ENCODE peak calls at places on chromosome 4, in seven cellular contexts. U is fibroblast of mammary gland; W is SK-N-SH; X is psoas muscle; H is myocyte; A is NCI-H2029; B is stimulated activated CD4-positive, alpha-beta T cell treated with anti-CD3 and anti-CD28 coated beads, Interleukin-4, amount 100 ng/mL, for 48 hours. Q is an unnamed sample.

GRCh38 chr4:173538903-173539445 is 8.9 kb upstream of the HAND2 start:
- DNase-seq in U (peak; percentile 12), W (no peak), X (no peak), H (no peak), A (no peak), B (no peak), Q (no peak)

GRCh38 chr4:93394488-93395185 is 433.9 kb upstream of the ATOH1 start:
- DNase-seq in U (peak; percentile 45), W (no peak), X (no peak), H (no peak), A (no peak), B (no peak), Q (no peak)

GRCh38 chr4:102783006-102783405 is 22.2 kb upstream of the MANBA start:
- DNase-seq in U (peak; percentile 41), W (no peak), X (no peak), H (no peak), A (no peak), B (no peak), Q (no peak)

GRCh38 chr4:46922205-46922604 is 13.2 kb upstream of the COX7B2 start:
- DNase-seq in U (no peak), W (no peak), X (no peak), H (no peak), A (no peak), B (no peak), Q (no peak)

GRCh38 chr4:2096073-2096609 is 37.0 kb downstream of the NAT8L start:
- DNase-seq in U (no peak), W (no peak), X (no peak), H (no peak), A (no peak), B (no peak), Q (no peak)

GRCh38 chr4:105061136-105061696 is 85.5 kb upstream of the TET2 start:
- DNase-seq in U (peak; percentile 15), W (no peak), X (no peak), H (peak; percentile 86), A (peak; percentile 16), B (no peak), Q (no peak)

GRCh38 chr4:142043509-142043908 is 407.1 kb downstream of the IL15 start:
- DNase-seq in U (peak; percentile 59), W (no peak), X (no peak), H (no peak), A (no peak), B (no peak), Q (no peak)

GRCh38 chr4:124903995-124904722 is 191.6 kb upstream of the ANKRD50 start:
- DNase-seq in U (peak; percentile 72), W (no peak), X (peak; percentile 13), H (peak; percentile 98), A (peak; percentile 36), B (no peak), Q (no peak)

GRCh38 chr4:54497947-54498346 is 159.8 kb upstream of the KIT start:
- DNase-seq in U (no peak), W (no peak), X (no peak), H (no peak), A (no peak), B (no peak), Q (no peak)

GRCh38 chr4:47513493-47513892 is 28.4 kb downstream of the ATP10D start:
- DNase-seq in U (no peak), W (no peak), X (no peak), H (no peak), A (no peak), B (no peak), Q (no peak)

GRCh38 chr4:24753519-24753918 is 41.9 kb upstream of the SOD3 start:
- DNase-seq in U (peak; percentile 70), W (no peak), X (no peak), H (no peak), A (no peak), B (no peak), Q (no peak)

Q was measured in H1.